ENCODE peak calls at places on chromosomes 12 and 14, in six cellular contexts. One of them, this sample, is unnamed.

GRCh38 chr14:101223147-101223546 is 319.6 kb upstream of the RTL1 start:
- DNase-seq in amniotic stem cell: no peak
- DNase-seq in ovary: no peak
- DNase-seq in CD8-positive, alpha-beta T cell: no peak
- DNase-seq in stimulated activated CD8-positive, alpha-beta memory T cell treated with anti-CD3 and anti-CD28 coated beads, Interleukin-7, amount 100 ng/mL, for 48 hours: no peak
- DNase-seq in Right ventricle myocardium superior: no peak
- DNase-seq in this sample: no peak

GRCh38 chr12:105928436-105928835 is 210.3 kb downstream of the NUAK1 start:
- DNase-seq in amniotic stem cell: no peak
- DNase-seq in ovary: no peak
- DNase-seq in CD8-positive, alpha-beta T cell: no peak
- DNase-seq in stimulated activated CD8-positive, alpha-beta memory T cell treated with anti-CD3 and anti-CD28 coated beads, Interleukin-7, amount 100 ng/mL, for 48 hours: no peak
- DNase-seq in Right ventricle myocardium superior: no peak
- DNase-seq in this sample: no peak

GRCh38 chr14:42980419-42980818 is 1373.7 kb downstream of the LRFN5 start:
- DNase-seq in amniotic stem cell: no peak
- DNase-seq in ovary: no peak
- DNase-seq in CD8-positive, alpha-beta T cell: no peak
- DNase-seq in stimulated activated CD8-positive, alpha-beta memory T cell treated with anti-CD3 and anti-CD28 coated beads, Interleukin-7, amount 100 ng/mL, for 48 hours: no peak
- DNase-seq in Right ventricle myocardium superior: no peak
- DNase-seq in this sample: no peak

GRCh38 chr12:639566-639965 is 23.7 kb downstream of the NINJ2 start:
- DNase-seq in amniotic stem cell: no peak
- DNase-seq in ovary: no peak
- DNase-seq in CD8-positive, alpha-beta T cell: no peak
- DNase-seq in stimulated activated CD8-positive, alpha-beta memory T cell treated with anti-CD3 and anti-CD28 coated beads, Interleukin-7, amount 100 ng/mL, for 48 hours: no peak
- DNase-seq in Right ventricle myocardium superior: no peak
- DNase-seq in this sample: no peak

GRCh38 chr12:66979270-66979669 is 289.9 kb upstream of the CAND1 start:
- DNase-seq in amniotic stem cell: no peak
- DNase-seq in ovary: no peak
- DNase-seq in CD8-positive, alpha-beta T cell: no peak
- DNase-seq in stimulated activated CD8-positive, alpha-beta memory T cell treated with anti-CD3 and anti-CD28 coated beads, Interleukin-7, amount 100 ng/mL, for 48 hours: no peak
- DNase-seq in Right ventricle myocardium superior: no peak
- DNase-seq in this sample: no peak

GRCh38 chr12:16324300-16324699 is 23.1 kb upstream of the MGST1 start:
- DNase-seq in amniotic stem cell: no peak
- DNase-seq in ovary: no peak
- DNase-seq in CD8-positive, alpha-beta T cell: no peak
- DNase-seq in stimulated activated CD8-positive, alpha-beta memory T cell treated with anti-CD3 and anti-CD28 coated beads, Interleukin-7, amount 100 ng/mL, for 48 hours: no peak
- DNase-seq in Right ventricle myocardium superior: no peak
- DNase-seq in this sample: no peak

GRCh38 chr12:49283541-49284429 is 11.2 kb upstream of the PRPH start:
- DNase-seq in amniotic stem cell: no peak
- DNase-seq in ovary: no peak
- DNase-seq in CD8-positive, alpha-beta T cell: no peak
- DNase-seq in stimulated activated CD8-positive, alpha-beta memory T cell treated with anti-CD3 and anti-CD28 coated beads, Interleukin-7, amount 100 ng/mL, for 48 hours: no peak
- DNase-seq in Right ventricle myocardium superior: no peak
- DNase-seq in this sample: no peak

GRCh38 chr14:74326369-74327152 is 21.7 kb upstream of the VRTN start:
- DNase-seq in amniotic stem cell: no peak
- DNase-seq in ovary: no peak
- DNase-seq in CD8-positive, alpha-beta T cell: no peak
- DNase-seq in stimulated activated CD8-positive, alpha-beta memory T cell treated with anti-CD3 and anti-CD28 coated beads, Interleukin-7, amount 100 ng/mL, for 48 hours: no peak
- DNase-seq in Right ventricle myocardium superior: no peak
- DNase-seq in this sample: no peak

GRCh38 chr12:6553051-6553868 is 2.6 kb downstream of the IFFO1 start:
- DNase-seq in amniotic stem cell: peak; percentile 72
- DNase-seq in ovary: no peak
- DNase-seq in CD8-positive, alpha-beta T cell: no peak
- DNase-seq in stimulated activated CD8-positive, alpha-beta memory T cell treated with anti-CD3 and anti-CD28 coated beads, Interleukin-7, amount 100 ng/mL, for 48 hours: no peak
- DNase-seq in Right ventricle myocardium superior: peak; percentile 68
- DNase-seq in this sample: peak; percentile 55